ENCODE peak calls at places on chromosomes 16 and 17, in nine cellular contexts. R is foreskin fibroblast, S is HFFc6, N is mesothelial cell of epicardium, H is tibial nerve, F is PC-9, O is fibroblast of mammary gland, I is HFF-Myc, X is RWPE2. V is an unnamed sample.

GRCh38 chr17:44049294-44050080 is 17.0 kb downstream of the LSM12 start:
- DNase-seq in O (no peak), H (no peak), R (no peak), I (no peak), S (no peak), N (no peak), X (no peak), F (no peak), V (no peak)

GRCh38 chr17:69943058-69943457 is 132.0 kb upstream of the KCNJ16 start:
- DNase-seq in N (no peak), R (no peak), X (no peak), I (no peak), S (no peak), H (no peak), O (no peak), F (no peak), V (no peak)

GRCh38 chr16:89422527-89422904 is 67.8 kb downstream of the ANKRD11 start:
- DNase-seq in O (peak), H (no peak), I (no peak), N (no peak), S (peak), F (no peak), X (no peak), R (no peak), V (no peak)

GRCh38 chr17:66747561-66748275 is 87.2 kb upstream of the CACNG5 start:
- DNase-seq in F (no peak), N (no peak), I (no peak), X (no peak), R (peak), H (no peak), S (peak), O (peak), V (peak)

GRCh38 chr16:2987854-2988253 is 7.6 kb upstream of the PKMYT1 start:
- DNase-seq in R (no peak), O (no peak), H (no peak), F (no peak), I (no peak), S (no peak), X (no peak), N (no peak), V (no peak)

GRCh38 chr16:49462989-49463371 is 89.4 kb downstream of the C16orf78 start:
- DNase-seq in N (no peak), S (no peak), O (no peak), I (no peak), H (no peak), X (no peak), R (no peak), F (no peak), V (no peak)

GRCh38 chr17:5184284-5184683 is 7.4 kb downstream of the ZNF594 start:
- DNase-seq in O (no peak), X (no peak), R (no peak), N (no peak), I (no peak), S (no peak), F (no peak), H (no peak), V (no peak)

GRCh38 chr17:76808326-76808725 is 59.9 kb upstream of the MGAT5B start:
- DNase-seq in O (no peak), I (no peak), R (peak), X (no peak), H (no peak), F (no peak), S (no peak), N (no peak), V (no peak)

GRCh38 chr17:17413215-17413792 is 63.5 kb upstream of the MED9 start:
- DNase-seq in X (no peak), N (no peak), F (peak), S (no peak), H (no peak), R (no peak), I (no peak), O (no peak), V (no peak)

GRCh38 chr16:77555101-77555500 is 120.3 kb upstream of the ADAMTS18 start:
- DNase-seq in O (no peak), R (no peak), X (no peak), N (no peak), F (no peak), I (no peak), H (no peak), S (no peak), V (no peak)

GRCh38 chr17:333626-334396 is 18.8 kb downstream of the RPH3AL start:
- DNase-seq in R (peak), I (no peak), X (peak), S (no peak), F (no peak), O (peak), N (no peak), H (peak), V (peak)

GRCh38 chr16:2077696-2078095 is 29.9 kb downstream of the TSC2 start:
- DNase-seq in I (no peak), O (no peak), R (no peak), X (no peak), N (no peak), F (no peak), H (no peak), S (no peak), V (no peak)

GRCh38 chr16:56312556-56312955 is 112.8 kb downstream of the AMFR start:
- DNase-seq in H (no peak), R (no peak), O (no peak), S (no peak), X (no peak), F (no peak), I (no peak), N (no peak), V (no peak)

GRCh38 chr16:67841198-67841815 is 813 bp upstream of the THAP11 start:
- DNase-seq in I (no peak), S (no peak), H (no peak), F (no peak), N (no peak), X (no peak), O (no peak), R (no peak), V (no peak)

GRCh38 chr16:19167710-19168172 is 299 bp upstream of the SYT17 start:
- DNase-seq in O (peak), X (peak), F (peak), R (peak), I (no peak), N (peak), S (peak), H (no peak), V (no peak)

GRCh38 chr16:30378236-30379164 is 3.9 kb downstream of the SEPTIN1 start:
- DNase-seq in N (peak), S (peak), H (peak), X (peak), R (peak), I (peak), F (peak), O (peak), V (peak)
- TF ChIP-seq CTCF in N (no peak), S (no peak), H (no peak), X (peak), R (no peak), I (peak), F (peak), O (peak), V (peak)

GRCh38 chr16:21300309-21301167 is 22.4 kb upstream of the CRYM start:
- DNase-seq in R (peak), H (peak), O (peak), X (peak), I (peak), S (peak), N (peak), F (peak), V (peak)

GRCh38 chr16:21301895-21302291 is 23.8 kb upstream of the CRYM start:
- DNase-seq in R (no peak), I (no peak), X (no peak), F (no peak), H (no peak), O (peak), N (no peak), S (no peak), V (no peak)

GRCh38 chr16:21302898-21303528 is 24.9 kb upstream of the CRYM start:
- DNase-seq in I (no peak), F (peak), R (peak), H (no peak), X (no peak), O (peak), S (peak), N (no peak), V (peak)

GRCh38 chr16:21302454-21302853 is 24.4 kb upstream of the CRYM start:
- DNase-seq in N (no peak), O (peak), S (no peak), F (no peak), I (no peak), X (no peak), H (no peak), R (peak), V (no peak)

DNA sequence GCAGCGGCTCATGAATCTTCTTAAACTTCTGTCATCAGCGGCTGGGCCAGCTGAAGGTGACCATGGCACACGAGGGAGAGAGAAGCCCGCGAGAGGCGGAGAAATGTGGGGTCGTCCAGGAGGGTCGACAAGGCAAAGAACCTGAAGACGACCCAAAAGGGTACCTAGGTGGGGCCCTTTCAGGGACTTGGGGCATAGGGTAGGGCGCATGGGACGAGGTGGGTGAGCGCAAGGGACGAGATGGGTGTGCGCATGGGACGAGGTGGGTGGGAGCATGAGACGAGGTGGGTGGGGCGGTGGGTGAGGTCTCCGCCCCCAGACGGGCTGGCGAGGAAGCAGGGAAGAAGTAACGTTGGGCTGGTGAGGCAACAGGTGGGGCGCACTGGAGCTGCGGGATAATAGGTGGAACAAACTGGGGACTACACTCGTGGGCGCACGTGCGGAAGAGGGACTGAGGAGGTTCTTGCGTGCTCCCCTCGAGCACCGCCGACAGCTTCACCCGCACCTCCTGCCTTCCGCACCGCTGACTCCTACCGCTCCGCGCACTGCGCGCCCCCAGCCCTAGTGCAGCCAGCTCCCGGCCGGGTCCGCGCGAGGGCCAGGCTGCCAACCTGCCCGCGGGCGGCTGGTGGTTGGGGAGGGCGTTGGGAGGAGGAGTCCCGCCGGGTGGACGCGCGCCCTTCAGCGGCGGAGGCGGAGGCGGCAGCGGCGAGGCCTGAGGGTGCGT is 23.2 kb upstream of the CRYM start:
- DNase-seq in S (peak), X (peak), R (peak), O (peak), N (peak), F (peak), I (peak), H (peak), V (no peak)
- TF ChIP-seq CTCF in S (peak), X (no peak), R (peak), O (no peak), N (no peak), F (no peak), I (peak), H (no peak), V (peak)

GRCh38 chr16:88059701-88060386 is 108.6 kb downstream of the BANP start:
- DNase-seq in R (no peak), F (no peak), H (no peak), N (peak), X (peak), O (no peak), I (no peak), S (no peak), V (no peak)

GRCh38 chr16:88061346-88062110 is 110.3 kb downstream of the BANP start:
- DNase-seq in H (no peak), I (no peak), F (no peak), N (no peak), R (peak), O (no peak), X (no peak), S (no peak), V (no peak)

GRCh38 chr16:88058817-88059216 is 107.6 kb downstream of the BANP start:
- DNase-seq in F (no peak), H (no peak), N (peak), S (no peak), X (peak), I (no peak), R (no peak), O (no peak), V (no peak)

GRCh38 chr16:88062341-88062861 is 111.2 kb downstream of the BANP start:
- DNase-seq in O (peak), H (no peak), S (peak), N (no peak), I (peak), F (no peak), R (peak), X (no peak), V (peak)

DNA sequence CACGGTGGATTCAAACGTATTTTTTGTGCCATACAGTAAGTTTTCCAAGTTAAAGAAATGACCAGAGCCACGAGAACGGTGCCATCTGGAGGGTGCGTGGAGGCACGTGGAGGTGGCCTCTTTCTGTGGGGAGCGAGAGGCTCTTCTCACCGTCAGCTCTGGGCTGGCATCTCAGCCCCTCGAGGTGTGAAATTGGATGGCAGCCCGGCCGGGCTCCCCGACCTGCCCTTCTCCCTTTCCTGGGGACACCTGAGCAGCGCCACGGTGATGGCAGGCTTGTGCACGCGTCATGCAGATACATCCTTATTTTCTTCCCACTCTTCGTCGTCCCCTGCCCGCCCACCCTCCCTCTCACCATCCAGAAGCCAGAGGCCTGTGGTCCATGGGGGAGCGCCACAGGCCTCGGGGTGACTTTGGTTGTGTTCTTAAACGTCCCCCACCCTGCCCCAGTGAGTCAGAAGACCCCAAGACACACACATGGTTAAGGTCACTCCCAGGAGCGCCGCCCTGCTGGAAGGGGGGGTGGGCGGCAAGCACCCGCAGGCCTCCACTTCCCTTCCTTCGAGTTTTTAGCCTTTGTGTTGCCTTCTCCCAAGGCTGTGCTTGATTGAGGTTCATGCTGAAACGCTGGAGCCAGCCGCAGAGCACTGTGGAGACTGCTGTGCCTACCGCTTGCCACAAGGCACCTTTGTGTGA is 109.4 kb downstream of the BANP start:
- DNase-seq in R (no peak), F (no peak), O (no peak), S (no peak), X (peak), I (no peak), N (peak), H (no peak), V (no peak)
- TF ChIP-seq CTCF in R (no peak), F (no peak), O (no peak), S (peak), X (no peak), I (peak), N (no peak), H (no peak), V (no peak)

DNA sequence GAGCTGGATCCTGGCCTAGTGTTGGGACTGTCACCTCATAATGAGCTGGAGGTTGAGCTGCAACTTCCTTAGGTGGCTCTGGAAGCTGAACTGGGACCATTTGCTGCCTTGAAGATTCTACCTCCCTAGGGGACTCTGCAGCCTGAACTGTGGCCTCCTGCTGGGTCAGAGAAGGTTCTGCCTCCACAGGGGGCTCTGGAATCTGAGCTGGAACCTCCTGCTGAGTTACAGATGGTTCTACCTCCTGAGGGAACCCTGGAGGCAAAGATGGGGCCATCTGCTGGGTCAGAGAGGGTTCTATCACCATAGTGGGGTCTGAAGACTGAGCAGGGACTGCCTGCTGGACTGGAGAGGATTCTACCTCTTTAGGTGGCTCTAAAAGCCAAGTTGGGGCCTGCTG is 46.6 kb upstream of the NF1 start:
- DNase-seq in I (no peak), S (no peak), O (no peak), N (no peak), R (no peak), X (no peak), F (no peak), H (no peak), V (no peak)
- TF ChIP-seq CTCF in I (no peak), S (no peak), O (no peak), N (no peak), R (no peak), X (no peak), F (no peak), H (no peak), V (no peak)

GRCh38 chr16:57970319-57970718 is 609 bp downstream of the CNGB1 start:
- DNase-seq in X (no peak), I (no peak), H (no peak), S (no peak), F (no peak), R (no peak), O (no peak), N (no peak), V (no peak)
- TF ChIP-seq CTCF in X (no peak), I (no peak), H (no peak), S (no peak), F (no peak), R (no peak), O (no peak), N (no peak), V (no peak)

GRCh38 chr17:31508310-31509094 is 117.0 kb downstream of the RAB11FIP4 start:
- DNase-seq in O (no peak), X (no peak), H (no peak), S (no peak), R (no peak), F (no peak), I (no peak), N (no peak), V (no peak)
- TF ChIP-seq CTCF in O (peak), X (peak), H (no peak), S (peak), R (no peak), F (peak), I (no peak), N (no peak), V (peak)

GRCh38 chr17:11705111-11705510 is 106.8 kb downstream of the DNAH9 start:
- DNase-seq in X (no peak), R (no peak), F (no peak), I (no peak), O (no peak), N (no peak), S (no peak), H (no peak), V (no peak)

GRCh38 chr17:11704041-11704440 is 105.8 kb downstream of the DNAH9 start:
- DNase-seq in I (no peak), X (no peak), H (no peak), R (no peak), O (no peak), S (no peak), F (no peak), N (no peak), V (no peak)

GRCh38 chr17:11701906-11702305 is 103.6 kb downstream of the DNAH9 start:
- DNase-seq in H (no peak), I (no peak), X (no peak), R (no peak), O (no peak), N (no peak), S (no peak), F (no peak), V (no peak)
- TF ChIP-seq CTCF in H (no peak), I (no peak), X (no peak), R (no peak), O (no peak), N (no peak), S (no peak), F (no peak), V (no peak)

GRCh38 chr17:34850023-34850422 is 111.2 kb downstream of the CCT6B start:
- DNase-seq in F (no peak), S (no peak), X (no peak), H (no peak), R (peak), N (no peak), O (peak), I (no peak), V (no peak)

GRCh38 chr17:34850964-34851363 is 110.3 kb downstream of the CCT6B start:
- DNase-seq in H (no peak), N (no peak), O (no peak), F (no peak), R (no peak), S (no peak), I (no peak), X (no peak), V (no peak)

GRCh38 chr17:34853916-34854315 is 107.3 kb downstream of the CCT6B start:
- DNase-seq in F (no peak), S (no peak), R (no peak), O (no peak), I (no peak), X (no peak), H (no peak), N (no peak), V (no peak)

GRCh38 chr17:34852141-34852540 is 109.1 kb downstream of the CCT6B start:
- DNase-seq in O (no peak), I (no peak), X (no peak), N (no peak), S (no peak), R (no peak), F (no peak), H (no peak), V (no peak)

GRCh38 chr17:34852614-34853013 is 108.6 kb downstream of the CCT6B start:
- DNase-seq in R (no peak), H (no peak), S (no peak), F (no peak), X (no peak), O (no peak), N (no peak), I (no peak), V (no peak)
- TF ChIP-seq CTCF in R (no peak), H (no peak), S (peak), F (no peak), X (no peak), O (no peak), N (no peak), I (no peak), V (no peak)

GRCh38 chr16:58345574-58346354 is 46.5 kb upstream of the GINS3 start:
- DNase-seq in O (peak), I (no peak), F (no peak), R (no peak), S (no peak), H (no peak), N (no peak), X (no peak), V (no peak)
- TF ChIP-seq CTCF in O (peak), I (no peak), F (peak), R (no peak), S (peak), H (no peak), N (peak), X (peak), V (peak)

V was measured in AG04450.